ENCODE peak calls at places on chromosomes 12 and 14, in seven cellular contexts. K is HCT116, A is GM23338, L is H1, Z is HepG2, T is transverse colon, E is breast epithelium. G is an unnamed sample.

GRCh38 chr12:16555630-16556029 is 50.3 kb downstream of the LMO3 start:
- DNase-seq in K (no peak), A (peak), L (no peak), Z (no peak), T (no peak), E (no peak), G (no peak)

GRCh38 chr12:78293039-78293686 is 462.5 kb downstream of the NAV3 start:
- DNase-seq in K (no peak), A (no peak), L (no peak), Z (peak), T (no peak), E (no peak), G (no peak)

GRCh38 chr14:101721951-101722661 is 39.4 kb upstream of the PPP2R5C start:
- DNase-seq in K (no peak), A (peak), L (no peak), Z (peak), T (peak), E (no peak), G (peak)

GRCh38 chr14:85533821-85534271 is 3.9 kb downstream of the FLRT2 start:
- DNase-seq in K (no peak), A (peak), L (peak), Z (no peak), T (no peak), E (peak), G (no peak)

GRCh38 chr12:26821212-26821701 is 11.7 kb downstream of the ITPR2 start:
- DNase-seq in K (no peak), A (no peak), L (no peak), Z (no peak), T (no peak), E (no peak), G (no peak)

GRCh38 chr14:64187331-64187730 is 106.8 kb downstream of the ESR2 start:
- DNase-seq in K (no peak), A (no peak), L (no peak), Z (no peak), T (no peak), E (no peak), G (no peak)

GRCh38 chr12:92558241-92558773 is 144.5 kb upstream of the PLEKHG7 start:
- DNase-seq in K (no peak), A (no peak), L (no peak), Z (no peak), T (no peak), E (no peak), G (no peak)

GRCh38 chr12:104177663-104178501 is 37.7 kb upstream of the TXNRD1 start:
- DNase-seq in K (peak), A (no peak), L (peak), Z (peak), T (peak), E (peak), G (peak)

GRCh38 chr12:65937806-65938205 is 113.5 kb downstream of the HMGA2 start:
- DNase-seq in K (no peak), A (no peak), L (no peak), Z (no peak), T (no peak), E (no peak), G (no peak)

GRCh38 chr12:51911788-51912711 is 4.7 kb downstream of the ACVRL1 start:
- DNase-seq in K (no peak), A (peak), L (no peak), Z (no peak), T (peak), E (no peak), G (peak)

GRCh38 chr14:105118646-105119409 is 49.7 kb downstream of the JAG2 start:
- DNase-seq in K (no peak), A (no peak), L (no peak), Z (no peak), T (no peak), E (peak), G (peak)

GRCh38 chr12:3458041-3458440 is 33.0 kb upstream of the PRMT8 start:
- DNase-seq in K (peak), A (no peak), L (no peak), Z (no peak), T (no peak), E (no peak), G (no peak)

GRCh38 chr12:107515446-107515958 is 170.1 kb upstream of the PWP1 start:
- DNase-seq in K (peak), A (peak), L (no peak), Z (no peak), T (no peak), E (no peak), G (peak)

GRCh38 chr12:119998471-119999245 is 9.6 kb downstream of the BICDL1 start:
- DNase-seq in K (no peak), A (no peak), L (no peak), Z (no peak), T (no peak), E (no peak), G (no peak)

GRCh38 chr12:40215977-40216376 is 8.8 kb upstream of the LRRK2 start:
- DNase-seq in K (no peak), A (no peak), L (no peak), Z (no peak), T (no peak), E (no peak), G (no peak)

GRCh38 chr12:92757599-92758121 is 54.9 kb downstream of the PLEKHG7 start:
- DNase-seq in K (no peak), A (no peak), L (no peak), Z (no peak), T (no peak), E (no peak), G (no peak)

GRCh38 chr14:58637040-58637390 is 747 bp upstream of the DACT1 start:
- DNase-seq in K (no peak), A (no peak), L (no peak), Z (no peak), T (peak), E (no peak), G (peak)

GRCh38 chr14:102516531-102517411 is 7.2 kb upstream of the ANKRD9 start:
- DNase-seq in K (no peak), A (peak), L (peak), Z (peak), T (peak), E (no peak), G (no peak)

DNA sequence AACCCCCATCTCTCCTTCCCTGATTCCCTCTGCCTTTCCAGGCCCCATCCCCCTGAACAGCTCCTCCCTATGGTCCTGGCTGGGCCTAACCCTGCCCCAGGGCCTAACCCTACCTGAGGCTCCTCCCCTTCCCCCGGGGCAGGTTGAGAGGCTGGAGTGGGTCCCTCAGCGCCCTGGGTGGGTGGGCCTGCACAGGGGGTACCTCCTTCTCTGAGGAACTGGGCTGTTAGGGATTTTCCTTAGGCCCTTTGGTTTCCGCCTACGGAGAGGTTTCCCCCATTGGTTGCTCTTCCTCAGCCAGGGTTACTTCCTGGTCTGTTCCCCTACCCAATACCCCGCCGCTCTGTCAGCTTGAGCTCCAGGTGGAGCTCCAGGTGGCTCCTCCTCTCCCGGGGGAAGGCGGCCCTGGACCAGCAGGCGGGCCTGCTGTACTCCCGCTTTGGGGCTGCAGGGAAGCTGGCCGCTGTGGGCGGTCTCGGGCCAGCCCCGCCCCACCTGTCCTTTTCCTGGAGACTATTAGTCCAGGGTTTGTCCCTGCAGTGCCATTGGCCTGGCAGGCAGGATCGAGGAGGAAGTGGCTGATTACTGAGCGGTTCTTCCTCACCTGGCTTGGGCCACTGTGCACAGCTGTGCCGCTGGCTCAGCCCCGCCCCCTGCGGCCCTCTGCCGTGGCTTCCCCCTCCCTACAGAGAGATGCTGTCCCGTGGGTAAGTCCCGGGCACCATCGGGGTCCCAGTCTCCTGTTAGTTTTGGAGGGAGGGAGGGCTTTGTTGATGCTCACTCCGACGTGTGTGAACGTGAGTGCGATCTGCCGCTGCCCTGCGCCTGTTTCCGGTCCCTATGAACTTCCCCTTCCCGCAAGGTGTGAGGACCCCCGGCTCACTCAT is 2.5 kb downstream of the C12orf57 start:
- DNase-seq in K (peak), A (peak), L (peak), Z (peak), T (peak), E (peak), G (no peak)
- TF ChIP-seq POLR2AphosphoS5 in K (peak), A (peak), L (peak), Z (peak), T (peak), E (peak), G (no peak)

GRCh38 chr14:54570047-54570446 is 3.1 kb downstream of the SAMD4A start:
- DNase-seq in K (no peak), A (no peak), L (no peak), Z (no peak), T (no peak), E (no peak), G (no peak)
- H3K4me3 ChIP-seq in K (no peak), A (no peak), L (no peak), Z (peak), T (no peak), E (no peak), G (peak)

GRCh38 chr14:54703724-54704123 is 136.8 kb downstream of the SAMD4A start:
- DNase-seq in K (no peak), A (no peak), L (no peak), Z (no peak), T (no peak), E (no peak), G (no peak)
- TF ChIP-seq POLR2AphosphoS5 in K (no peak), A (no peak), L (no peak), Z (no peak), T (no peak), E (no peak), G (no peak)

GRCh38 chr14:27371209-27371608 is 773.4 kb upstream of the NOVA1 start:
- DNase-seq in K (no peak), A (no peak), L (no peak), Z (no peak), T (no peak), E (no peak), G (no peak)
- H3K4me3 ChIP-seq in K (no peak), A (no peak), L (no peak), Z (no peak), T (no peak), E (no peak), G (no peak)

DNA sequence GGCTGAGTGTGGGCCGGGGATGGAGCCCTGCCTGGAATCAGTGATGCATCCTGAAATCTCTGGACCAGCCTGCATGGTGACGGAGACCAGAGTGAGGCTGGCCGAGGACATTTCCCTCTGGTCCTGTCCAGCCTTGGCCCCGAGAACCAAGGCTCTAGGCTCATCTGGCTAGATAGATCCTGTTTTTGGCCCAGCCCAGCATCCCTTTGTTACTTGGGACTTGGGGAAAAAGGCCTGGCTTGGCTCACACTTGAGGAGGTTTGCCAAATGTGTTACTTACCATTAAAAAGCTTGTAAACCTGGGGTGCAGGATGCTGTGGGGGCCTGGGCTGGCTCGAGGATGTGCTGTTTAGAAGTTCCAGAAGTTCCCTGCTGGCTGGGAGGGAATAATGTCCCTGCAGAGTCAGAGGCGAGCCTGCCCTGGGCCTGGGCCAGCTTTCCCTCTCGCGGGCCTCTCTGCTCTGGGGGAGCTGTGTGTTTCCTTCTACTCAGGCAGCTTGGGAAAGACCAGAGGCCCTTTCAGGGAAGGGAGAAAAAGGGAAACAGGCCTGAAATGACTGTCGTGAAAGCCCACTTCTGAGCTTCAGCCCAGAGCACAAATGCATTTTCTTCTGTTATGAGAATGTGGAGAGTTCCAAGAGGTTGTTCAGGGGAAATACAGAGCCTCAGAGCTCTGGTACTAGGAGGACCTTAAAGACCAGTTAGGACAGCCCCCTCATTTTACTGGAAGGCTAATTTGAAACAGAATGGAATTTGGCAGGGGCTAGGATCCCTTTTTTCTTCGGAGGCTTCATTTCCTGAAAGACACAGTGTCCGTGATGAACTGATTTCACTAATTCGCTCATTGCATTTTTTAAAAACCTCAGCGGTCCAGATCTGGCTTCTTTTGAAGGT is 47.2 kb upstream of the CTDSP2 start:
- DNase-seq in K (no peak), A (peak), L (no peak), Z (peak), T (peak), E (peak), G (peak)
- TF ChIP-seq POLR2AphosphoS5 in K (no peak), A (no peak), L (no peak), Z (no peak), T (peak), E (peak), G (peak)

DNA sequence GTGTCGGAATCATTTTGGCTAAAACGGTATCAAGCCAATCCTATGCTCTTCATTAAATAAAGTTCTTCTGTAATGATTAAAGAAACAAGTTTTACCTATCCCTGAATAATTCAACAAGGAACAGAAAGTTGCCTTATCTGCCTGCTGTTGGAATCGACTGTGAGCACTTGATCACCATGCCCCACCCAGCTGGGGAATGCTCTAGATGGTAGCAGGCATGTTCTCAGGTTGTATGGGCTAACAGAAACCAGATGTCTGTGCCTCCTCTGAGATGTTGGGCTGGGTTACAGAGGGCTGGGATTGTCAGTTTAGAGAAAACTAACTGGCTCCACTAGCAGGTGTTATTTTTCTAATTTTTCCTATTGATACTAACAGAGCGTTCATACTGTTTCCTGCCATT is 28.9 kb downstream of the RTRAF start:
- DNase-seq in K (no peak), A (no peak), L (no peak), Z (no peak), T (peak), E (no peak), G (no peak)
- H3K4me3 ChIP-seq in K (no peak), A (no peak), L (no peak), Z (no peak), T (no peak), E (no peak), G (no peak)